ENCODE peak calls at places on chromosomes 4 and X, in seven cellular contexts. R is tibial artery, V is dorsolateral prefrontal cortex, L is HT-29, A is occipital lobe, N is H7, S is T-helper 2 cell. B is an unnamed sample.

GRCh38 chr4:17681921-17682566 is 67.6 kb downstream of the MED28 start:
- DNase-seq in R (no peak), V (no peak), L (no peak), A (no peak), N (no peak), S (no peak), B (no peak)

GRCh38 chr4:77564231-77564630 is 41.4 kb upstream of the CXCL13 start:
- DNase-seq in R (peak), V (no peak), L (no peak), A (no peak), N (no peak), S (no peak), B (no peak)

GRCh38 chr4:8582941-8583654 is 2.9 kb downstream of the GPR78 start:
- DNase-seq in R (no peak), V (no peak), L (no peak), A (no peak), N (peak), S (no peak), B (no peak)

GRCh38 chr4:83589283-83589682 is 53.4 kb downstream of the GPAT3 start:
- DNase-seq in R (no peak), V (no peak), L (no peak), A (no peak), N (no peak), S (no peak), B (no peak)

GRCh38 chr4:154254999-154255398 is 236.6 kb downstream of the DCHS2 start:
- DNase-seq in R (no peak), V (no peak), L (peak), A (no peak), N (no peak), S (no peak), B (no peak)

GRCh38 chr4:104967034-104967401 is 179.7 kb upstream of the TET2 start:
- DNase-seq in R (no peak), V (no peak), L (peak), A (no peak), N (no peak), S (no peak), B (no peak)

GRCh38 chr4:22389240-22389871 is 126.5 kb downstream of the ADGRA3 start:
- DNase-seq in R (no peak), V (peak), L (peak), A (peak), N (peak), S (no peak), B (no peak)

GRCh38 chr4:7331682-7332000 is 103.1 kb downstream of the PSAPL1 start:
- DNase-seq in R (no peak), V (no peak), L (no peak), A (no peak), N (no peak), S (no peak), B (no peak)

GRCh38 chrX:67536564-67536963 is 7.3 kb upstream of the AR start:
- DNase-seq in R (no peak), V (no peak), L (no peak), A (no peak), N (no peak), S (no peak), B (no peak)

GRCh38 chrX:30150196-30150895 is 65.0 kb upstream of the MAGEB2 start:
- DNase-seq in R (no peak), V (no peak), L (no peak), A (no peak), N (no peak), S (no peak), B (no peak)

GRCh38 chr4:186249785-186250739 is 15.9 kb upstream of the F11 start:
- DNase-seq in R (no peak), V (no peak), L (no peak), A (no peak), N (peak), S (no peak), B (no peak)

GRCh38 chr4:101785476-101785875 is 5.1 kb upstream of the BANK1 start:
- DNase-seq in R (no peak), V (no peak), L (no peak), A (no peak), N (no peak), S (no peak), B (no peak)

GRCh38 chr4:71026086-71026485 is 32.6 kb downstream of the DCK start:
- DNase-seq in R (no peak), V (no peak), L (peak), A (no peak), N (no peak), S (no peak), B (no peak)

GRCh38 chr4:71497078-71497477 is 158.3 kb downstream of the SLC4A4 start:
- DNase-seq in R (no peak), V (no peak), L (no peak), A (no peak), N (no peak), S (no peak), B (no peak)

GRCh38 chrX:18884916-18885315 is 99.0 kb downstream of the PHKA2 start:
- DNase-seq in R (no peak), V (no peak), L (no peak), A (no peak), N (peak), S (no peak), B (no peak)

GRCh38 chr4:53720776-53721175 is 129.5 kb upstream of the LNX1 start:
- DNase-seq in R (no peak), V (no peak), L (no peak), A (no peak), N (no peak), S (no peak), B (no peak)